ENCODE peak calls at places on chromosomes 3 and 15, in eight cellular contexts. J, G, C, S, W, T, N and U are unnamed samples.

GRCh38 chr3:6779140-6779539 is 81.8 kb upstream of the GRM7 start:
- DNase-seq in J (no peak), G (no peak), C (peak; percentile 40), S (no peak), W (no peak), T (no peak), N (no peak), U (no peak)

GRCh38 chr3:155995525-155996370 is 124.6 kb upstream of the KCNAB1 start:
- DNase-seq in J (no peak), G (no peak), C (no peak), S (no peak), W (no peak), T (no peak), N (no peak), U (no peak)

GRCh38 chr3:100086401-100086800 is 27.9 kb downstream of the FILIP1L start:
- DNase-seq in J (no peak), G (no peak), C (no peak), S (no peak), W (no peak), T (no peak), N (no peak), U (no peak)

GRCh38 chr3:40546811-40547210 is 22.1 kb downstream of the ZNF621 start:
- DNase-seq in J (no peak), G (no peak), C (no peak), S (no peak), W (no peak), T (no peak), N (no peak), U (no peak)

GRCh38 chr3:111329370-111329769 is 212.6 kb upstream of the CD96 start:
- DNase-seq in J (no peak), G (no peak), C (no peak), S (no peak), W (no peak), T (no peak), N (no peak), U (no peak)

GRCh38 chr15:94258246-94258645 is 26.9 kb downstream of the MCTP2 start:
- DNase-seq in J (no peak), G (no peak), C (no peak), S (no peak), W (no peak), T (no peak), N (no peak), U (no peak)

GRCh38 chr3:61936344-61936937 is 375.1 kb downstream of the PTPRG start:
- DNase-seq in J (no peak), G (no peak), C (no peak), S (no peak), W (no peak), T (no peak), N (peak; percentile 25), U (no peak)

GRCh38 chr3:43285644-43286043 is 696 bp upstream of the SNRK start:
- DNase-seq in J (no peak), G (no peak), C (no peak), S (peak; percentile 21), W (no peak), T (no peak), N (no peak), U (no peak)

GRCh38 chr3:152146461-152146860 is 122.3 kb upstream of the MBNL1 start:
- DNase-seq in J (no peak), G (no peak), C (no peak), S (no peak), W (no peak), T (no peak), N (no peak), U (no peak)

GRCh38 chr15:49088996-49089395 is 42.8 kb upstream of the SECISBP2L start:
- DNase-seq in J (no peak), G (no peak), C (no peak), S (no peak), W (no peak), T (no peak), N (no peak), U (no peak)

GRCh38 chr3:82815417-82816058 is 1054.1 kb upstream of the GBE1 start:
- DNase-seq in J (no peak), G (no peak), C (peak; percentile 33), S (no peak), W (no peak), T (no peak), N (no peak), U (no peak)

GRCh38 chr3:115397433-115397832 is 225.9 kb upstream of the GAP43 start:
- DNase-seq in J (no peak), G (no peak), C (no peak), S (no peak), W (no peak), T (no peak), N (no peak), U (no peak)

GRCh38 chr3:169667380-169667671 is 3.8 kb upstream of the MECOM start:
- DNase-seq in J (no peak), G (no peak), C (no peak), S (no peak), W (no peak), T (no peak), N (no peak), U (no peak)
- H3K27ac ChIP-seq in J (no peak overlapping the region), G (no peak overlapping the region), C (peak overlapping the region; percentile 77), S (no peak overlapping the region), W (peak overlapping the region; percentile 73), T (no peak overlapping the region), N (no peak overlapping the region), U (no peak overlapping the region)

GRCh38 chr3:37955918-37956317 is 34.7 kb upstream of the VILL start:
- DNase-seq in J (no peak), G (no peak), C (no peak), S (no peak), W (no peak), T (no peak), N (no peak), U (no peak)

GRCh38 chr3:37956353-37957184 is 34.0 kb upstream of the VILL start:
- DNase-seq in J (no peak), G (no peak), C (no peak), S (no peak), W (no peak), T (no peak), N (no peak), U (no peak)

GRCh38 chr3:37953226-37953625 is 37.4 kb upstream of the VILL start:
- DNase-seq in J (no peak), G (no peak), C (no peak), S (no peak), W (no peak), T (no peak), N (no peak), U (no peak)

GRCh38 chr3:37952564-37952963 is 38.0 kb upstream of the VILL start:
- DNase-seq in J (no peak), G (no peak), C (no peak), S (no peak), W (no peak), T (no peak), N (no peak), U (no peak)

DNA sequence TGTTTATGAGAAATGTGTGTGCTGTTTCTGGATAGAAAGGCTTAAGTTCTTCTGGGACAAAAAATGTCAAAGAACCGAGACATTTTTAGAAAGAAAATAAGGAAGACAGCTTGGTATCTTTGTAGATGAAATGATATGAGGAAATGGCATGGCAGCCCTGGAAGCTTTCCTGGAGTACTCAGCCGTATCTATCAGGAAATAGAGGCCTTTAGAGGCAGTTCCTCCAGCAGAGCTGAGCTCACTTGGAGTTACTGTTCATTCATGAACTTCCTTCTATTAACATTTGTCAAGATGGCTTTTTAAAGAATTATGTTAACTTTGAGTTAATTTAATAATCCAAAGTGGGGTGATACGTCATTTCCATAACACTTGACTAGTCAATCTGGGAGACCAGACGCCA is 36.6 kb upstream of the VILL start:
- DNase-seq in J (no peak), G (no peak), C (no peak), S (no peak), W (no peak), T (no peak), N (no peak), U (no peak)
- H3K4me1 ChIP-seq in J (peaks cover 33% of the 10 kb centered on the region), G (peaks cover 5% of the 10 kb centered on the region), C (peaks cover 34% of the 10 kb centered on the region), S (peaks cover 10% of the 10 kb centered on the region), W (peaks cover 50% of the 10 kb centered on the region), T (peaks cover 23% of the 10 kb centered on the region), N (no peaks in the 10 kb centered on the region), U (peaks cover 4% of the 10 kb centered on the region)

GRCh38 chr3:16881896-16882645 is 2.7 kb upstream of the PLCL2 start:
- DNase-seq in J (peak; percentile 40), G (no peak), C (no peak), S (no peak), W (no peak), T (no peak), N (no peak), U (no peak)

GRCh38 chr3:16884748-16885587 is at the start of gene PLCL2:
- DNase-seq in J (no peak), G (no peak), C (peak; percentile 92), S (peak; percentile 52), W (peak; percentile 69), T (peak; percentile 60), N (peak; percentile 56), U (peak; percentile 82)

GRCh38 chr3:16884084-16884747 is 539 bp upstream of the PLCL2 start:
- DNase-seq in J (peak; percentile 74), G (no peak), C (peak; percentile 91), S (peak; percentile 78), W (peak; percentile 74), T (peak; percentile 56), N (peak; percentile 81), U (peak; percentile 90)

GRCh38 chr3:16883726-16884083 is 1.1 kb upstream of the PLCL2 start:
- DNase-seq in J (no peak), G (no peak), C (no peak), S (no peak), W (no peak), T (no peak), N (no peak), U (no peak)

DNA sequence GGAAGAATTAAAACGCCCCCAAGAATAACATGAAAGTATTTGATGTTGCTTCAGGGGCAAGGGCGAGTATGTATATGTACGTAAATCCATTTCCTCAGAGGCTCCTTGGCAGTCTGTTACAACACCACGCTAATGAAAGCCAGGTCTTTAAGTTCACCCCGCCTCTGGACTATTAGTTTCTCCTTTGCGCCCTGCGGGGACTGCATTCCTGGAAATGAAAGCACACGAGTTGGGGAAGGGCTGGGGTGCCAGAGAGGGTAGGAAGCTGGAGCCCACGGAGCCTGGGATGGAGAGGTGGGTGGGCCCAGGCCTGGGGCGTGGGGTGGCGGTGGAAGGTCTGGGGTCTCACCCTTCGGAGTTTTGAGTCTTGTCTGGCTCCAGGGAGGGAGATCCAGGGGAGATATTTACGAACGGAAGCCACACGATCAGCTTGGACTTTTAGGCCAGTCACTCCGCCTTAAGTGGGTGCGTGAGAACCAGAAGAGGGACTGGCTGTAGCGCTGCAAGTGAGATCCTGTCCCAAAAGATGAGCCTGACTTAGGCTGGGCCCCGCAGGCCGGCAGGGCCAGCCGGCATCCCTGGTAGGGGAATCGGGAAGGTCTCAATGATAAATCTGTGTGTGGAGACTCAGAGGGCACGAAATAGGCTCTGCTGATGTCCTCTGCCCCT is 1.6 kb upstream of the PLCL2 start:
- DNase-seq in J (no peak), G (no peak), C (peak; percentile 64), S (no peak), W (peak; percentile 44), T (no peak), N (no peak), U (no peak)
- H3K4me3 ChIP-seq in J (no peak overlapping the region), G (peak overlapping the region; percentile 89), C (no peak overlapping the region), S (no peak overlapping the region), W (no peak overlapping the region), T (no peak overlapping the region), N (peak overlapping the region; percentile 97), U (no peak overlapping the region)

DNA sequence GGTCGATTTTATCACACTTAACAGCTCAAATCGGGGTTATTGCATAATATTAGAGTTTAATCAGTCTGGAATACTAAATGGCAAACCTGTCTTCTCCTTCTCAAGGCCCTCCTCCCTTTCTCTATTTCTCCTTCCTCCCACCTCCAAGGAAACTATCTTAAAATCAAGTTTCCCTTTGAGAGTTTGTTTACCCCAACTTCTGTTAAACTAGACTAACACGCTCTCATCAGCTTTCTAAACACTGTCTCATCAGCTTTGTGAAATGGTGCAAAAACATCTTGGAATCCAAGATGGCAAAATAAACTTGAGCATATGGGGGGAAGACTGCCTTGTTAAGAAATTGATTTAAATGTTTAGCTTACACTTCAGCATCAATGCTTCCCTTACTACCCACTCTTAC is 9.6 kb downstream of the SOX2 start:
- DNase-seq in J (no peak), G (no peak), C (no peak), S (no peak), W (no peak), T (no peak), N (no peak), U (no peak)
- H3K27ac ChIP-seq in J (no peak overlapping the region), G (no peak overlapping the region), C (no peak overlapping the region), S (no peak overlapping the region), W (no peak overlapping the region), T (no peak overlapping the region), N (no peak overlapping the region), U (no peak overlapping the region)